ENCODE peak calls at places on chromosomes 1 and 21, in eight cellular contexts. G is IMR-90, U is KG1, T is OCI-LY7, E is RCC 7860, Y is progenitor cell of endocrine pancreas, Q is midbrain, M is NCI-H1092. A is an unnamed sample.

GRCh38 chr1:145740269-145740668 is 21.0 kb downstream of the CD160 start:
- DNase-seq in G (peak; percentile 98), U (no peak), T (no peak), E (no peak), Y (no peak), Q (no peak), M (no peak), A (peak; percentile 47)

GRCh38 chr1:246931549-246932365 is at the start of gene AHCTF1:
- DNase-seq in G (peak; percentile 97), U (peak; percentile 92), T (peak; percentile 97), E (peak; percentile 93), Y (peak; percentile 94), Q (peak; percentile 97), M (peak; percentile 99), A (peak; percentile 98)

GRCh38 chr1:234727018-234727757 is 117.2 kb upstream of the IRF2BP2 start:
- DNase-seq in G (peak; percentile 29), U (no peak), T (peak; percentile 50), E (no peak), Y (no peak), Q (no peak), M (peak; percentile 37), A (no peak)

GRCh38 chr1:109619405-109619654 is at the start of gene GNAT2:
- DNase-seq in G (no peak), U (no peak), T (no peak), E (no peak), Y (no peak), Q (no peak), M (no peak), A (no peak)

GRCh38 chr1:203675596-203676347 is 49.1 kb downstream of the ATP2B4 start:
- DNase-seq in G (no peak), U (peak; percentile 43), T (peak; percentile 36), E (no peak), Y (no peak), Q (no peak), M (no peak), A (no peak)

GRCh38 chr21:36129219-36129618 is 5.7 kb upstream of the CBR3 start:
- DNase-seq in G (no peak), U (no peak), T (no peak), E (no peak), Y (no peak), Q (no peak), M (no peak), A (no peak)

GRCh38 chr1:162390396-162391185 is 9.1 kb downstream of the C1orf226 start:
- DNase-seq in G (no peak), U (no peak), T (no peak), E (no peak), Y (no peak), Q (no peak), M (peak; percentile 31), A (no peak)

GRCh38 chr1:198465201-198466144 is 75.0 kb downstream of the ATP6V1G3 start:
- DNase-seq in G (peak; percentile 70), U (peak; percentile 20), T (peak; percentile 62), E (peak; percentile 39), Y (no peak), Q (peak; percentile 64), M (peak; percentile 26), A (peak; percentile 75)

GRCh38 chr1:160466966-160467365 is 56.1 kb downstream of the SLAMF6 start:
- DNase-seq in G (no peak), U (no peak), T (no peak), E (no peak), Y (no peak), Q (no peak), M (no peak), A (no peak)

GRCh38 chr1:41599912-41600311 is 115.4 kb upstream of the EDN2 start:
- DNase-seq in G (peak; percentile 48), U (no peak), T (no peak), E (no peak), Y (no peak), Q (no peak), M (no peak), A (no peak)

GRCh38 chr1:96372881-96373280 is 348.7 kb upstream of the PTBP2 start:
- DNase-seq in G (no peak), U (no peak), T (no peak), E (no peak), Y (no peak), Q (no peak), M (no peak), A (no peak)

GRCh38 chr21:35565204-35565611 is 495.1 kb downstream of the SETD4 start:
- DNase-seq in G (peak; percentile 95), U (no peak), T (no peak), E (peak; percentile 68), Y (no peak), Q (no peak), M (no peak), A (peak; percentile 89)

GRCh38 chr21:27564684-27565280 is 597.9 kb upstream of the ADAMTS5 start:
- DNase-seq in G (peak; percentile 70), U (no peak), T (peak; percentile 5), E (peak; percentile 56), Y (no peak), Q (peak; percentile 41), M (no peak), A (peak; percentile 51)

GRCh38 chr1:19815801-19816736 is 986 bp upstream of the RNF186 start:
- DNase-seq in G (no peak), U (no peak), T (peak; percentile 94), E (no peak), Y (no peak), Q (no peak), M (peak; percentile 30), A (no peak)

GRCh38 chr1:229753764-229754553 is 127.9 kb downstream of the URB2 start:
- DNase-seq in G (no peak), U (no peak), T (peak; percentile 18), E (no peak), Y (no peak), Q (no peak), M (no peak), A (no peak)

GRCh38 chr1:53592521-53592982 is 133.4 kb downstream of the DMRTB1 start:
- DNase-seq in G (peak; percentile 79), U (no peak), T (peak; percentile 5), E (no peak), Y (peak; percentile 44), Q (no peak), M (no peak), A (peak; percentile 10)

GRCh38 chr1:98660941-98661543 is 479 bp upstream of the SNX7 start:
- DNase-seq in G (peak; percentile 2), U (no peak), T (no peak), E (no peak), Y (no peak), Q (peak; percentile 40), M (no peak), A (no peak)

GRCh38 chr1:8674912-8675311 is 142.5 kb downstream of the RERE start:
- DNase-seq in G (peak; percentile 41), U (no peak), T (no peak), E (peak; percentile 59), Y (no peak), Q (no peak), M (no peak), A (no peak)

A was measured in A172.